ENCODE peak calls at places on chromosome 16, in nine cellular contexts. F is kidney glomerular epithelial cell, K is T-helper 9 cell, G is A172, R is heart left ventricle, T is T-helper 17 cell, Y is ovary, B is cardiac fibroblast, S is AG04450. D is an unnamed sample.

GRCh38 chr16:75471723-75472634 is 7.5 kb upstream of the TMEM170A start:
- DNase-seq in R (peak), K (peak), F (peak), Y (peak), S (peak), G (peak), B (peak), T (no peak), D (peak)

GRCh38 chr16:89565506-89566372 is 5.3 kb downstream of the RPL13 start:
- DNase-seq in G (no peak), F (peak), B (peak), Y (peak), K (peak), T (no peak), S (no peak), R (no peak), D (peak)

GRCh38 chr16:18024566-18024965 is 312.0 kb downstream of the NPIPA8 start:
- DNase-seq in K (no peak), Y (no peak), S (no peak), G (no peak), T (no peak), R (no peak), B (no peak), F (no peak), D (no peak)

GRCh38 chr16:79770244-79771064 is 169.9 kb upstream of the MAF start:
- DNase-seq in G (peak), F (peak), B (peak), S (peak), K (peak), T (peak), R (peak), Y (peak), D (peak)

GRCh38 chr16:86865866-86866675 is 287.7 kb downstream of the FOXL1 start:
- DNase-seq in F (no peak), Y (no peak), G (no peak), S (no peak), B (peak), K (no peak), T (no peak), R (peak), D (peak)

GRCh38 chr16:81997738-81998137 is 13.5 kb downstream of the SDR42E1 start:
- DNase-seq in G (peak), T (no peak), Y (no peak), S (peak), B (peak), F (peak), R (no peak), K (no peak), D (peak)

GRCh38 chr16:31253642-31254045 is 6.1 kb upstream of the ITGAM start:
- DNase-seq in F (no peak), K (no peak), S (no peak), G (peak), R (peak), Y (no peak), T (no peak), B (no peak), D (no peak)

GRCh38 chr16:73956592-73957495 is 339.8 kb upstream of the PSMD7 start:
- DNase-seq in T (no peak), B (peak), Y (peak), R (peak), F (peak), G (peak), K (peak), S (peak), D (peak)

GRCh38 chr16:89183463-89183862 is 11.9 kb downstream of the CDH15 start:
- DNase-seq in T (no peak), K (no peak), R (no peak), G (no peak), B (no peak), Y (no peak), S (no peak), F (no peak), D (no peak)

GRCh38 chr16:67242138-67242730 is 5.0 kb downstream of the FHOD1 start:
- DNase-seq in S (no peak), B (no peak), K (no peak), T (no peak), R (no peak), Y (no peak), G (no peak), F (no peak), D (no peak)

GRCh38 chr16:26053889-26054288 is 362.1 kb downstream of the HS3ST4 start:
- DNase-seq in S (no peak), R (no peak), K (no peak), T (no peak), Y (no peak), F (no peak), B (no peak), G (no peak), D (no peak)